ENCODE peak calls at places on chromosomes 13 and 19, in ten cellular contexts. U, D, E, J, T, A, N, K, P and M are unnamed samples.

GRCh38 chr13:111058796-111059506 is 56.2 kb upstream of the ARHGEF7 start:
- DNase-seq in U (no peak), D (no peak), E (no peak), J (no peak), T (no peak), A (no peak), N (no peak), K (no peak), P (no peak), M (no peak)

GRCh38 chr19:5789886-5790572 is 934 bp downstream of the DUS3L start:
- DNase-seq in U (no peak), D (no peak), E (no peak), J (no peak), T (no peak), A (no peak), N (no peak), K (no peak), P (no peak), M (no peak)

GRCh38 chr13:58960909-58961308 is 1202.8 kb downstream of the DIAPH3 start:
- DNase-seq in U (peak; percentile 0), D (peak; percentile 35), E (no peak), J (no peak), T (peak; percentile 10), A (no peak), N (no peak), K (peak; percentile 5), P (no peak), M (no peak)

GRCh38 chr19:3224346-3225325 is at the start of gene CELF5:
- DNase-seq in U (no peak), D (no peak), E (peak; percentile 43), J (no peak), T (peak; percentile 40), A (peak; percentile 20), N (peak; percentile 45), K (peak; percentile 37), P (peak; percentile 38), M (peak; percentile 62)

GRCh38 chr13:42575938-42576337 is 2.0 kb downstream of the TNFSF11 start:
- DNase-seq in U (no peak), D (no peak), E (no peak), J (no peak), T (peak; percentile 5), A (no peak), N (no peak), K (no peak), P (no peak), M (no peak)

GRCh38 chr13:26600345-26600761 is 42.9 kb downstream of the WASF3 start:
- DNase-seq in U (peak; percentile 23), D (no peak), E (no peak), J (no peak), T (no peak), A (no peak), N (no peak), K (no peak), P (peak; percentile 15), M (no peak)

GRCh38 chr13:90968510-90968909 is 379.0 kb upstream of the MIR17HG start:
- DNase-seq in U (no peak), D (no peak), E (no peak), J (no peak), T (peak; percentile 2), A (no peak), N (peak; percentile 22), K (peak; percentile 21), P (no peak), M (no peak)

GRCh38 chr19:16559896-16560295 is 12.3 kb downstream of the SLC35E1 start:
- DNase-seq in U (no peak), D (peak; percentile 71), E (no peak), J (no peak), T (no peak), A (no peak), N (no peak), K (no peak), P (no peak), M (no peak)

GRCh38 chr19:28235606-28236125 is 977.3 kb downstream of the UQCRFS1 start:
- DNase-seq in U (no peak), D (no peak), E (no peak), J (no peak), T (no peak), A (no peak), N (no peak), K (no peak), P (no peak), M (no peak)

GRCh38 chr13:46057251-46058015 is 4.9 kb upstream of the ZC3H13 start:
- DNase-seq in U (no peak), D (no peak), E (no peak), J (no peak), T (no peak), A (no peak), N (no peak), K (peak; percentile 10), P (no peak), M (no peak)

GRCh38 chr13:111540486-111540885 is 220.0 kb downstream of the TEX29 start:
- DNase-seq in U (no peak), D (no peak), E (no peak), J (no peak), T (no peak), A (no peak), N (no peak), K (no peak), P (no peak), M (no peak)

GRCh38 chr13:107534548-107534947 is 680.8 kb downstream of the LIG4 start:
- DNase-seq in U (no peak), D (no peak), E (no peak), J (no peak), T (no peak), A (no peak), N (no peak), K (no peak), P (no peak), M (no peak)

GRCh38 chr19:2034729-2035589 is 16.1 kb downstream of the MKNK2 start:
- DNase-seq in U (peak; percentile 31), D (no peak), E (no peak), J (no peak), T (no peak), A (no peak), N (peak; percentile 67), K (peak; percentile 51), P (no peak), M (no peak)

GRCh38 chr13:78610381-78610883 is 7.1 kb upstream of the POU4F1 start:
- DNase-seq in U (peak; percentile 37), D (no peak), E (no peak), J (no peak), T (peak; percentile 37), A (no peak), N (no peak), K (peak; percentile 27), P (no peak), M (peak; percentile 31)

GRCh38 chr19:30932854-30933253 is 416.4 kb downstream of the TSHZ3 start:
- DNase-seq in U (no peak), D (no peak), E (no peak), J (no peak), T (no peak), A (no peak), N (no peak), K (no peak), P (no peak), M (no peak)

GRCh38 chr19:19040417-19040816 is 7.0 kb downstream of the ARMC6 start:
- DNase-seq in U (peak; percentile 98), D (peak; percentile 59), E (no peak), J (no peak), T (no peak), A (no peak), N (peak; percentile 80), K (peak; percentile 97), P (peak; percentile 65), M (no peak)

GRCh38 chr19:50708179-50708879 is 11.3 kb downstream of the SHANK1 start:
- DNase-seq in U (no peak), D (no peak), E (no peak), J (no peak), T (no peak), A (no peak), N (no peak), K (no peak), P (no peak), M (no peak)

GRCh38 chr13:99471231-99472202 is 29.8 kb upstream of the TM9SF2 start:
- DNase-seq in U (peak; percentile 60), D (no peak), E (no peak), J (no peak), T (no peak), A (no peak), N (no peak), K (no peak), P (no peak), M (no peak)

GRCh38 chr13:106619688-106620555 is 52.0 kb upstream of the ARGLU1 start:
- DNase-seq in U (peak; percentile 72), D (peak; percentile 36), E (no peak), J (no peak), T (peak; percentile 80), A (no peak), N (peak; percentile 24), K (peak; percentile 84), P (no peak), M (peak; percentile 60)

GRCh38 chr13:51148952-51149573 is 38.0 kb upstream of the C13orf42 start:
- DNase-seq in U (peak; percentile 85), D (peak; percentile 57), E (no peak), J (peak; percentile 13), T (no peak), A (no peak), N (peak; percentile 41), K (peak; percentile 81), P (peak; percentile 38), M (no peak)

GRCh38 chr13:99893567-99893966 is 78.0 kb downstream of the ZIC5 start:
- DNase-seq in U (no peak), D (no peak), E (no peak), J (no peak), T (no peak), A (no peak), N (no peak), K (no peak), P (no peak), M (no peak)